ENCODE peak calls at places on chromosomes 5 and 9, in six cellular contexts. A is breast epithelium, G is PC-3, L is heart left ventricle, K is ovary, X is GM23338. N is an unnamed sample. For H3K27me3 and H3K4me1, the result is how much of the 10 kb centered on the place peaks cover.

GRCh38 chr5:62582198-62582597 is 3.6 kb downstream of the LRRC70 start:
- DNase-seq in X (peak), A (no peak), L (no peak), K (no peak), G (peak), N (no peak)

GRCh38 chr5:76818844-76819831 is at the start of gene F2RL1:
- DNase-seq in X (peak), A (peak), L (peak), K (peak), G (peak), N (peak)

GRCh38 chr9:116000748-116001329 is 152.8 kb upstream of the PAPPA start:
- DNase-seq in L (no peak), K (no peak), X (peak), G (peak), A (no peak), N (no peak)

GRCh38 chr5:144092510-144092909 is 77.9 kb downstream of the YIPF5 start:
- DNase-seq in X (no peak), G (peak), L (no peak), A (no peak), K (no peak), N (no peak)

GRCh38 chr9:95000821-95001220 is 274.3 kb downstream of the AOPEP start:
- DNase-seq in L (no peak), X (no peak), K (no peak), A (no peak), G (no peak), N (no peak)

GRCh38 chr9:80874276-80874675 is 815.1 kb downstream of the TLE1 start:
- DNase-seq in X (no peak), L (no peak), A (no peak), G (peak), K (no peak), N (no peak)

GRCh38 chr9:115593587-115594091 is 475.7 kb upstream of the TNC start:
- DNase-seq in K (no peak), A (no peak), L (no peak), G (peak), X (peak), N (peak)

GRCh38 chr5:76679231-76679630 is 36.7 kb upstream of the F2R start:
- DNase-seq in G (no peak), A (no peak), X (no peak), K (no peak), L (peak), N (peak)

GRCh38 chr5:68026092-68026910 is 189.3 kb upstream of the PIK3R1 start:
- DNase-seq in L (no peak), A (no peak), G (no peak), X (peak), K (no peak), N (peak)

GRCh38 chr5:89444073-89444472 is 561.1 kb upstream of the MEF2C start:
- DNase-seq in G (no peak), L (no peak), K (no peak), X (no peak), A (no peak), N (no peak)

GRCh38 chr5:56829137-56829536 is 13.8 kb downstream of the MAP3K1 start:
- DNase-seq in X (no peak), G (peak), K (no peak), L (no peak), A (no peak), N (no peak)

GRCh38 chr9:134411451-134412297 is 85.4 kb downstream of the RXRA start:
- DNase-seq in G (no peak), X (no peak), L (peak), K (no peak), A (no peak), N (no peak)

GRCh38 chr5:15740383-15740782 is 240.4 kb downstream of the FBXL7 start:
- DNase-seq in L (no peak), K (no peak), G (no peak), X (no peak), A (no peak), N (no peak)

GRCh38 chr9:18185196-18185595 is 288.8 kb upstream of the ADAMTSL1 start:
- DNase-seq in K (no peak), L (no peak), A (no peak), G (peak), X (peak), N (no peak)

GRCh38 chr5:172958268-172959046 is 767 bp upstream of the RPL26L1 start:
- DNase-seq in K (peak), L (peak), A (no peak), G (peak), X (peak), N (peak)

GRCh38 chr9:20442461-20443319 is 179.6 kb downstream of the MLLT3 start:
- DNase-seq in X (no peak), A (no peak), K (no peak), G (no peak), L (no peak), N (no peak)

GRCh38 chr5:1665231-1665630 is 134.4 kb downstream of the MRPL36 start:
- DNase-seq in L (no peak), K (no peak), G (no peak), A (no peak), X (no peak), N (no peak)

GRCh38 chr5:15354011-15354410 is 146.0 kb upstream of the FBXL7 start:
- DNase-seq in X (peak), G (no peak), L (no peak), A (no peak), K (no peak), N (peak)

GRCh38 chr5:154368041-154368800 is 77.6 kb upstream of the SAP30L start:
- DNase-seq in A (no peak), K (no peak), L (peak), G (peak), X (peak), N (peak)

GRCh38 chr9:110115868-110116542 is 92.0 kb downstream of the C9orf152 start:
- DNase-seq in X (no peak), G (peak), K (no peak), A (no peak), L (no peak), N (no peak)

GRCh38 chr9:126057461-126057860 is 269.2 kb upstream of the MVB12B start:
- DNase-seq in K (no peak), G (no peak), X (no peak), L (no peak), A (no peak), N (no peak)

GRCh38 chr5:39526914-39527477 is 102.2 kb upstream of the DAB2 start:
- DNase-seq in X (peak), G (no peak), A (no peak), L (peak), K (no peak), N (peak)

GRCh38 chr5:177336112-177336511 is 15.4 kb downstream of the LMAN2 start:
- DNase-seq in X (peak), A (no peak), L (no peak), G (peak), K (no peak), N (peak)

GRCh38 chr9:88400021-88400420 is 11.8 kb downstream of the SPIN1 start:
- DNase-seq in K (no peak), X (no peak), G (peak), A (no peak), L (no peak), N (peak)

GRCh38 chr5:58898538-58898937 is 315.7 kb downstream of the RAB3C start:
- DNase-seq in L (no peak), X (no peak), K (no peak), G (no peak), A (no peak), N (peak)

GRCh38 chr5:72559866-72560766 is 52.9 kb upstream of the ZNF366 start:
- DNase-seq in X (peak), K (no peak), G (no peak), A (no peak), L (peak), N (peak)

GRCh38 chr5:157479166-157479565 is 19.2 kb downstream of the NIPAL4 start:
- DNase-seq in X (no peak), K (no peak), G (peak), L (no peak), A (no peak), N (no peak)

GRCh38 chr5:96880402-96881164 is 4.3 kb downstream of the ERAP2 start:
- DNase-seq in L (no peak), X (no peak), G (peak), K (no peak), A (no peak), N (no peak)

GRCh38 chr9:109092051-109092580 is 27.6 kb downstream of the TMEM245 start:
- DNase-seq in G (no peak), X (no peak), A (no peak), K (no peak), L (no peak), N (no peak)

GRCh38 chr9:133371261-133371711 is 4.6 kb downstream of the SURF4 start:
- DNase-seq in A (no peak), L (no peak), K (no peak), G (no peak), X (no peak), N (no peak)

GRCh38 chr5:91419571-91420537 is 36.7 kb upstream of the ARRDC3 start:
- DNase-seq in G (peak), L (peak), X (peak), K (peak), A (peak), N (peak)
- TF ChIP-seq CTCF in G (peak), L (peak), X (peak), K (peak), A (peak), N (peak)

DNA sequence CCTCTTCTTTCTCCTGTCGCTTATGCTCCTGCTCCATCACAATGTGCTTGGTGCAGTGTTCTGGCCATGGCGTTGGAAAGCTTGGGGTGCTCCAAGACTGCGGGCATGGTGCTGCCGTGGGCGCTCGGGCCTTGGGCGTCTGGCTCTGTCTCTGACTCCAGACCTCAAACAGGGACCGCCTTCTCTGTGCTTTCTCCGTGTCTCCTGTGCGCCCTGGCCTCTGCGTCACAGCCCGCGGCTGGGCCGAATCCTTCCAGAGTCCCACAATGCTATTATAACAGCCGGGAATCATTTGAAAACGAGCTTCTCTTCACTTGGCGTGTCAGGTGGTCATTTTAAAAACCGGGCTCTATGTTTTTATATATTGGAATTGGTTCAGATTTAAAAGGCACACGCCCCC is 32.4 kb upstream of the PUM3 start:
- DNase-seq in A (no peak), L (no peak), X (no peak), G (no peak), K (no peak), N (no peak)
- H3K27me3 ChIP-seq in A (under half), L (under half), X (under half), G (half or more), K (under half), N (under half)

GRCh38 chr5:16866220-16866619 is 69.9 kb downstream of the MYO10 start:
- DNase-seq in X (no peak), G (no peak), L (no peak), A (no peak), K (no peak), N (no peak)
- H3K4me1 ChIP-seq in X (half or more), G (under half), L (under half), A (under half), K (under half), N (under half)

GRCh38 chr5:159682623-159683022 is 233.7 kb upstream of the ADRA1B start:
- DNase-seq in X (peak), L (no peak), A (no peak), G (no peak), K (no peak), N (peak)

GRCh38 chr5:159678800-159679392 is 237.4 kb upstream of the ADRA1B start:
- DNase-seq in X (no peak), L (no peak), K (no peak), A (no peak), G (no peak), N (no peak)

DNA sequence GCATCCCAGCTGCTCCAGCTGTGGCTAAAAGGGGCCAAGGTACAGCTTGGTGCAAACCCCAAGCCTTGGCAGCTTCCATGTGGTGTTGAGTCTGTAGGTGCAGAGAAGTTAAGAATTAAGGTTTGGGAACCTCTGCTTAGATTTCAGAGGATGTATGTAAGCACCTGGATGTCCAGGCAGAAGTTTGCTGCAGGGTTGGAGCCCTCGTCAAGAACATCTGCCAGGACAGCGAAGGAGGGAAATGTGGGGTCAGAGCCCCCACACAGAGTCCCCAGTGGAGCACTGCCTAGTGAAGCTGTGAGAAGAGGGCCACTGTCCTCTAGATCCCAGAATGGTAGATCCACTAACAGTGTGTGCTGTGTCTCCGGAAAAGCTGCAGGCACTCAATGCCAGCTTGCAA is 236.2 kb upstream of the ADRA1B start:
- DNase-seq in G (peak), L (no peak), A (no peak), K (no peak), X (peak), N (no peak)
- TF ChIP-seq CTCF in G (no peak), L (no peak), A (no peak), K (no peak), X (no peak), N (no peak)

GRCh38 chr5:112586596-112587062 is 151.1 kb upstream of the APC start:
- DNase-seq in K (no peak), L (no peak), X (peak), A (no peak), G (no peak), N (no peak)
- H3K27me3 ChIP-seq in K (under half), L (under half), X (under half), A (under half), G (under half), N (under half)

GRCh38 chr5:102798103-102798502 is 43.0 kb downstream of the PAM start:
- DNase-seq in K (no peak), G (no peak), L (no peak), X (no peak), A (no peak), N (no peak)
- H3K4me1 ChIP-seq in K (under half), G (under half), L (half or more), X (half or more), A (under half), N (under half)

GRCh38 chr9:83701286-83701685 is 6.5 kb downstream of the UBQLN1 start:
- DNase-seq in G (no peak), K (no peak), X (no peak), L (no peak), A (no peak), N (no peak)
- TF ChIP-seq CTCF in G (no peak), K (no peak), X (no peak), L (no peak), A (no peak), N (no peak)

GRCh38 chr9:11749396-11749795 is 943.8 kb upstream of the TYRP1 start:
- DNase-seq in A (no peak), L (no peak), G (no peak), X (no peak), K (no peak), N (no peak)
- H3K27me3 ChIP-seq in A (under half), L (under half), G (under half), X (under half), K (under half), N (under half)